ENCODE peak calls at places on chromosome 6, in eight cellular contexts. V, S, D, M, Z, O, Q and A are unnamed samples.

GRCh38 chr6:22709804-22710203 is 140.4 kb downstream of the HDGFL1 start:
- DNase-seq in V (no peak), S (no peak), D (no peak), M (no peak), Z (no peak), O (no peak), Q (no peak), A (no peak)

GRCh38 chr6:32933661-32934085 is 7.2 kb downstream of the HLA-DMB start:
- DNase-seq in V (peak), S (peak), D (peak), M (peak), Z (peak), O (peak), Q (peak), A (peak)

GRCh38 chr6:73695619-73696421 is at the start of gene CD109:
- DNase-seq in V (peak), S (peak), D (peak), M (peak), Z (peak), O (peak), Q (peak), A (no peak)

GRCh38 chr6:37176268-37177082 is 6.5 kb downstream of the PIM1 start:
- DNase-seq in V (no peak), S (no peak), D (no peak), M (no peak), Z (peak), O (no peak), Q (no peak), A (no peak)

GRCh38 chr6:20658053-20658452 is 123.8 kb downstream of the CDKAL1 start:
- DNase-seq in V (no peak), S (no peak), D (no peak), M (no peak), Z (no peak), O (no peak), Q (no peak), A (no peak)

GRCh38 chr6:93779086-93779858 is 359.9 kb upstream of the EPHA7 start:
- DNase-seq in V (peak), S (no peak), D (no peak), M (no peak), Z (no peak), O (no peak), Q (no peak), A (no peak)

GRCh38 chr6:108576724-108577123 is 16.0 kb downstream of the FOXO3 start:
- DNase-seq in V (no peak), S (no peak), D (peak), M (no peak), Z (no peak), O (no peak), Q (no peak), A (no peak)

GRCh38 chr6:6152060-6152459 is 145.3 kb upstream of the NRN1 start:
- DNase-seq in V (no peak), S (no peak), D (no peak), M (no peak), Z (no peak), O (no peak), Q (no peak), A (no peak)

GRCh38 chr6:66556936-66557335 is 849.9 kb upstream of the EYS start:
- DNase-seq in V (no peak), S (no peak), D (no peak), M (no peak), Z (no peak), O (no peak), Q (peak), A (no peak)

GRCh38 chr6:129416337-129416990 is 293.5 kb downstream of the ARHGAP18 start:
- DNase-seq in V (no peak), S (no peak), D (no peak), M (no peak), Z (no peak), O (no peak), Q (no peak), A (no peak)